ENCODE peak calls at places on chromosomes 2 and 18, in five cellular contexts. W, P, M, L and C are unnamed samples.

GRCh38 chr2:157866202-157866601 is 9.9 kb downstream of the ACVR1 start:
- DNase-seq in L (no peak), P (peak), M (peak), W (no peak), C (no peak)

GRCh38 chr2:182744490-182744889 is 28.4 kb downstream of the DNAJC10 start:
- DNase-seq in P (peak), L (no peak), W (no peak), M (peak), C (no peak)

GRCh38 chr2:121527009-121527682 is 3.5 kb upstream of the RNU4ATAC start:
- DNase-seq in L (no peak), P (peak), M (peak), W (no peak), C (no peak)

GRCh38 chr2:20617892-20618467 is 32.9 kb downstream of the HS1BP3 start:
- DNase-seq in L (peak), M (peak), W (no peak), P (peak), C (peak)

GRCh38 chr2:24860631-24861030 is 59.4 kb downstream of the ADCY3 start:
- DNase-seq in L (no peak), P (no peak), W (no peak), M (no peak), C (no peak)

GRCh38 chr2:216683846-216684245 is 11.5 kb downstream of the IGFBP5 start:
- DNase-seq in L (peak), P (peak), M (peak), W (no peak), C (peak)

GRCh38 chr2:10367472-10368439 is 65.1 kb downstream of the HPCAL1 start:
- DNase-seq in M (no peak), W (no peak), P (no peak), L (no peak), C (no peak)

GRCh38 chr2:138827426-138828054 is 47.4 kb upstream of the NXPH2 start:
- DNase-seq in W (peak), M (peak), L (no peak), P (peak), C (peak)

GRCh38 chr18:77099501-77100370 is 32.8 kb downstream of the MBP start:
- DNase-seq in P (no peak), M (no peak), L (no peak), W (no peak), C (no peak)

GRCh38 chr2:10196948-10197717 is 74.6 kb downstream of the RRM2 start:
- DNase-seq in W (no peak), L (no peak), P (no peak), M (no peak), C (no peak)

GRCh38 chr2:151828143-151828889 is at the start of gene ARL5A:
- DNase-seq in M (peak), L (peak), P (peak), W (peak), C (peak)

GRCh38 chr2:239719791-239720410 is 305.2 kb downstream of the NDUFA10 start:
- DNase-seq in P (no peak), M (no peak), L (no peak), W (no peak), C (no peak)

GRCh38 chr2:231614559-231615057 is 21.9 kb downstream of the TEX44 start:
- DNase-seq in M (no peak), L (no peak), P (no peak), W (no peak), C (no peak)

GRCh38 chr18:77054606-77055428 is 77.8 kb downstream of the MBP start:
- DNase-seq in P (peak), W (peak), L (peak), M (peak), C (peak)

GRCh38 chr18:44839239-44839666 is 158.6 kb downstream of the SETBP1 start:
- DNase-seq in W (peak), M (peak), L (peak), P (peak), C (no peak)

GRCh38 chr2:219142329-219142728 is 18.3 kb downstream of the NHEJ1 start:
- DNase-seq in P (peak), M (peak), W (no peak), L (no peak), C (peak)

GRCh38 chr2:200408428-200409311 is 101.2 kb downstream of the KCTD18 start:
- DNase-seq in M (peak), L (peak), P (peak), W (no peak), C (peak)

GRCh38 chr2:98175811-98176210 is 88.8 kb downstream of the VWA3B start:
- DNase-seq in W (no peak), L (peak), M (no peak), P (no peak), C (no peak)

GRCh38 chr2:234955091-234955511 is 3.3 kb downstream of the SH3BP4 start:
- DNase-seq in W (no peak), L (no peak), M (no peak), P (no peak), C (no peak)

GRCh38 chr2:200985806-200986205 is 22.3 kb upstream of the ORC2 start:
- DNase-seq in P (no peak), L (no peak), M (peak), W (no peak), C (peak)

DNA sequence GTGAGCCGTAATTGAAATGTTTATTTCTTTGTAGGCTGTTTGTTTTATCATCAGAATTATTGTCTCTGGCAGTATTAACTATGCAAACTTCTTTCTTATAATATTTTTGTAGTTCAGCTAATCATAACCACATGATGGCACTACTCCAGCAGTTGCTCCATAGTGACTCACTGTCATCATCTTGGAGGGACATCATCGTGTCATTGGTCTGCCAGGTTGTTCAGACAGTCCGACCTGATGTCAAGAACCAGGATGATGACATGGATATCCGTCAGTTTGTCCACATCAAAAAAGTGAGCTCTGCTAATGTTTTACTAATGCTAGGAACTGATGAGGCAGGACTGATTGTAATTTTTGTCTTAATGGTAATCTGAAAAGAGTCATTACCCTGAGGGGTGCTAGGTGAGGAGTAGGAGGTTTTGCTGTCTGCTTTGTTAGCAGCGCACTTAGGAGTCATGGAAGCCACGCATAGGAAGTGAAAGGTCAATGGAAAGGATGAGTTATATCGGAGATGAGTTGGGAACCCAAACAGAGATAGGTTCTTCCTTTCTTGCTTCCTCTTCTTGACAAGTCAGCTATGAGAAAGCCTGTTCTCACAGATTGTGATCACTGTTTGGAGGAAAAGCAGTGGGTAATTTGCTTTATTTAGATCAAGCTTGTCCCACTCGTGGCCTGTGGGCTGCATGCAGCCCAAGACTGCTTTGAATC is 49.2 kb downstream of the PIKFYVE start:
- DNase-seq in M (peak), L (no peak), W (no peak), P (peak), C (peak)
- TF ChIP-seq CTCF in M (no peak), L (no peak), W (no peak), P (no peak), C (no peak)

DNA sequence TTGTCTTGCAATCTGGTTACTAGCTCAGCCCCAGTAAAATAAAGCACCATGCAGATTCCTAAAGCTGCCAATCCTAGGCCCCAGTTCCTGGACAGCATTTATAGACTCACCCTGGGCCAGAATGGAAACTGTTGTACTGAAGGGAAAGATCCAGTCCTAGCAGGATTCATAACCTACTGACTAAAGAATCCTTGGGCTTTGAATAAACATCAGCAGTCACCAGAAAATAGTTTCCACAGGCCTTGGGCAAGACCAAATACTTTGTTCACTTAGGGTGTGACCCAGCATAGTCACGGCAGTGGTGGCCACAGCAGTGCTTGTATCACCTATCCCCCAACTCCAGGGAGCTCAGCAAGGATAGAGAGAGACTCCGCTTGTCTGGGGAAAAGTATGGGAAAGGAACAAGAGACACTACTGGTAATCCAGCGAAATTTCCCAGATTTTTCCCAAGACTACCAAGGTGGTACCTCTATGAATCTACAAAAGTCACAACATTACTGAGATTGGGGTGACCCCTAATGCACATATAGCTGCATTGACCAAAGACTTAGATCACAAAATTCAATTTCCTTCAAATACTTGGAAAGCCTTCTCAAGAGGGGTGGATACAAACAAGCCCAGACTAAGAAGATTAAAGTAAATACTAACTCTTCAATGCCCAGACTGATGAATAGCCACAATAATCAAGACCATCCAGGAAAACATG is 748.1 kb upstream of the LRATD1 start:
- DNase-seq in W (no peak), M (peak), P (peak), L (no peak), C (no peak)
- TF ChIP-seq CTCF in W (no peak), M (no peak), P (no peak), L (no peak), C (no peak)

GRCh38 chr2:2568411-2568810 is 237.3 kb upstream of the MYT1L start:
- DNase-seq in M (no peak), L (no peak), W (no peak), P (no peak), C (no peak)
- TF ChIP-seq CTCF in M (no peak), L (no peak), W (no peak), P (no peak), C (no peak)

DNA sequence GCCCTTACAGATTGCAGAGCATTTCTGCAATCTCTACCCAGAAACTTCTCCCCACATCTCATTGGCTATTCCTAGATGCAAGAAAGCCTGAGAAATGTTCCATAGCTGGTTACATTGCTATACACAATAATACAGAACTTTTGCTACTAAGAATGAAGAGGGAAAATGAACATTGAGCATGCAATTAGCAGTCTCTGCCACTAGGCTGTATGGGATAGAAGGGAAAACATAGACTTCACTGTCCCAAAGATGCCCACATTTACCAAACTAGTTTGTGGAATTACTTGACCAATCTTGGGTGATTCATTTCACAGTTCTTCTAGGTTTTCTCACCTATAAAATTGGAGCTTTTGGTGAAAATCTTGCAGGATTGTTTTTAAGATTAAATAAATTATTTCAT is 265.7 kb upstream of the NT5C1B start:
- DNase-seq in L (no peak), M (peak), W (no peak), P (peak), C (peak)
- TF ChIP-seq CTCF in L (peak), M (peak), W (peak), P (peak), C (peak)

DNA sequence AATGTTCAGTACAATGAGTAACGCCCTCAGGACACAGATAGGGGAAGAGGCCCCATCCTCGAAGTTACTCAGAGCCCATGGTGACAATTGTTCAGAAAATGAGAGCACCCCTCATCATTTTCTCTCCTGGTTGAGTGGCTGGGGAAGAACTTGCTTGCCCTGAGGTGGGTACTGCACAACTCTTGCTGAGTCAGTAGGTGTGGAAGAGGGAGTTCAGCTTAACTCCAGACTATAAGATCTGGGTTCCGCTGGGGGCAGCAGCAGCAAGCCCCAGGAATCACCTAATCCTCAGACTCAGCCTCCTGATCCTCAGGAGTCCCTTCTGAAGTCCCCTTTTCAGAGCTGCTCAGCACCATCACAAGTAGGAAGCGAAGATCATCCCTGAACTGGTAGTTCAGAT is 123.7 kb downstream of the PIEZO2 start:
- DNase-seq in M (no peak), L (no peak), W (no peak), P (no peak), C (no peak)
- TF ChIP-seq CTCF in M (no peak), L (no peak), W (no peak), P (no peak), C (no peak)

GRCh38 chr2:88125344-88125923 is 2.4 kb downstream of the FABP1 start:
- DNase-seq in M (no peak), L (no peak), P (no peak), W (no peak), C (no peak)

GRCh38 chr2:88123164-88123974 is 4.5 kb downstream of the FABP1 start:
- DNase-seq in P (no peak), W (no peak), M (no peak), L (no peak), C (no peak)

GRCh38 chr2:88122141-88122884 is 5.5 kb downstream of the FABP1 start:
- DNase-seq in M (no peak), W (no peak), L (peak), P (no peak), C (no peak)

GRCh38 chr2:88125924-88126771 is 1.7 kb downstream of the FABP1 start:
- DNase-seq in L (no peak), W (no peak), P (no peak), M (no peak), C (no peak)

GRCh38 chr2:88123975-88124917 is 3.6 kb downstream of the FABP1 start:
- DNase-seq in W (no peak), L (no peak), P (no peak), M (no peak), C (no peak)
- TF ChIP-seq CTCF in W (no peak), L (no peak), P (no peak), M (no peak), C (no peak)

GRCh38 chr18:62531078-62531477 is 8.3 kb downstream of the ZCCHC2 start:
- DNase-seq in M (no peak), P (no peak), W (no peak), L (no peak), C (no peak)
- TF ChIP-seq CTCF in M (no peak), P (no peak), W (no peak), L (no peak), C (no peak)